ENCODE peak calls at places on chromosomes 5 and 9, in six cellular contexts. E is bronchial epithelial cell, C is NCI-H1092 treated with DMSO at 0.1 percent for 48 hours, W is tibial nerve, A is NCI-H510A, I is NCI-H146. G is an unnamed sample.

GRCh38 chr5:131382407-131383395 is 118.8 kb downstream of the CDC42SE2 start:
- DNase-seq in E (peak; percentile 67), C (peak; percentile 14), W (no peak), A (no peak), I (peak; percentile 40), G (peak; percentile 36)

GRCh38 chr9:82353631-82354030 is 365.1 kb downstream of the SPATA31D1 start:
- DNase-seq in E (peak; percentile 69), C (no peak), W (no peak), A (no peak), I (no peak), G (no peak)

GRCh38 chr9:115121140-115121710 is 3.3 kb upstream of the TNC start:
- DNase-seq in E (peak; percentile 87), C (no peak), W (no peak), A (no peak), I (no peak), G (peak; percentile 48)

GRCh38 chr9:137229903-137230719 is 590 bp upstream of the SLC34A3 start:
- DNase-seq in E (no peak), C (no peak), W (no peak), A (no peak), I (no peak), G (no peak)

GRCh38 chr9:131407717-131408195 is 13.9 kb downstream of the PRRC2B start:
- DNase-seq in E (peak; percentile 71), C (no peak), W (no peak), A (peak; percentile 61), I (no peak), G (no peak)

GRCh38 chr9:115668506-115668905 is 485.1 kb upstream of the PAPPA start:
- DNase-seq in E (peak; percentile 85), C (no peak), W (no peak), A (no peak), I (no peak), G (no peak)

GRCh38 chr9:22389271-22389670 is 57.4 kb upstream of the DMRTA1 start:
- DNase-seq in E (no peak), C (no peak), W (no peak), A (no peak), I (peak; percentile 56), G (no peak)

GRCh38 chr9:113998529-113999255 is 79.4 kb downstream of the AMBP start:
- DNase-seq in E (no peak), C (peak; percentile 3), W (no peak), A (no peak), I (no peak), G (no peak)

GRCh38 chr5:173324115-173325001 is 3.9 kb downstream of the STC2 start:
- DNase-seq in E (no peak), C (peak; percentile 86), W (no peak), A (peak; percentile 48), I (no peak), G (no peak)

GRCh38 chr9:5455181-5455580 is 4.8 kb downstream of the CD274 start:
- DNase-seq in E (peak; percentile 96), C (no peak), W (no peak), A (no peak), I (no peak), G (peak; percentile 57)

GRCh38 chr9:130186839-130187522 is 14.8 kb downstream of the NCS1 start:
- DNase-seq in E (peak; percentile 73), C (no peak), W (no peak), A (peak; percentile 81), I (no peak), G (no peak)

GRCh38 chr5:34519489-34520220 is 136.5 kb upstream of the RAI14 start:
- DNase-seq in E (peak; percentile 95), C (no peak), W (no peak), A (no peak), I (no peak), G (no peak)

GRCh38 chr9:107274096-107274495 is 9.0 kb upstream of the RAD23B start:
- DNase-seq in E (no peak), C (no peak), W (no peak), A (no peak), I (no peak), G (no peak)

GRCh38 chr5:60447488-60447920 is 252.5 kb downstream of the DEPDC1B start:
- DNase-seq in E (no peak), C (no peak), W (no peak), A (no peak), I (no peak), G (no peak)

GRCh38 chr9:114588150-114588663 is 638 bp downstream of the ATP6V1G1 start:
- DNase-seq in E (no peak), C (no peak), W (no peak), A (no peak), I (no peak), G (no peak)

GRCh38 chr5:80269991-80270438 is 14.2 kb upstream of the SERINC5 start:
- DNase-seq in E (no peak), C (no peak), W (no peak), A (no peak), I (no peak), G (no peak)

GRCh38 chr9:120580591-120580896 is 577 bp upstream of the CDK5RAP2 start:
- DNase-seq in E (no peak), C (no peak), W (no peak), A (no peak), I (no peak), G (no peak)

GRCh38 chr9:129121483-129121882 is 10.3 kb downstream of the PTPA start:
- DNase-seq in E (no peak), C (no peak), W (no peak), A (no peak), I (no peak), G (no peak)

GRCh38 chr5:135205616-135206349 is 171.8 kb upstream of the PITX1 start:
- DNase-seq in E (no peak), C (no peak), W (no peak), A (no peak), I (no peak), G (no peak)

GRCh38 chr9:95770653-95771131 is 104.8 kb upstream of the ERCC6L2 start:
- DNase-seq in E (no peak), C (no peak), W (no peak), A (no peak), I (no peak), G (no peak)

GRCh38 chr9:35342221-35342620 is 147.7 kb upstream of the RUSC2 start:
- DNase-seq in E (peak; percentile 31), C (no peak), W (no peak), A (no peak), I (no peak), G (no peak)

GRCh38 chr5:176780071-176780850 is 30.1 kb upstream of the UNC5A start:
- DNase-seq in E (no peak), C (no peak), W (no peak), A (no peak), I (no peak), G (no peak)

GRCh38 chr9:115353681-115354080 is 235.7 kb upstream of the TNC start:
- DNase-seq in E (peak; percentile 35), C (no peak), W (no peak), A (peak; percentile 2), I (no peak), G (no peak)